ENCODE peak calls at places on chromosomes 7 and 10, in five cellular contexts. H, P, E, L and D are unnamed samples.

GRCh38 chr10:69644658-69645295 is 14.7 kb downstream of the FAM241B start:
- DNase-seq in E (peak; percentile 41), H (peak; percentile 65), P (peak; percentile 56), L (peak; percentile 61), D (peak; percentile 66)

GRCh38 chr10:59626523-59626869 is 83.2 kb downstream of the SLC16A9 start:
- DNase-seq in E (no peak), P (no peak), H (no peak), L (no peak), D (peak; percentile 9)

GRCh38 chr10:103592186-103593021 is 98.9 kb downstream of the NEURL1 start:
- DNase-seq in L (peak; percentile 47), E (peak; percentile 38), H (no peak), P (no peak), D (peak; percentile 73)

GRCh38 chr7:38686888-38687287 is 55.7 kb upstream of the AMPH start:
- DNase-seq in P (no peak), L (no peak), H (no peak), E (no peak), D (no peak)

GRCh38 chr10:61139230-61139928 is 195.4 kb upstream of the RHOBTB1 start:
- DNase-seq in E (no peak), P (no peak), L (no peak), H (no peak), D (no peak)

GRCh38 chr10:5509236-5509635 is 9.9 kb upstream of the CALML5 start:
- DNase-seq in L (no peak), H (no peak), E (no peak), P (no peak), D (no peak)

GRCh38 chr10:4033341-4033896 is 248.4 kb upstream of the KLF6 start:
- DNase-seq in E (peak; percentile 42), H (no peak), L (no peak), P (no peak), D (no peak)

GRCh38 chr10:18082381-18082780 is 57.8 kb upstream of the CACNB2 start:
- DNase-seq in E (no peak), P (no peak), L (no peak), H (no peak), D (no peak)

GRCh38 chr10:121662531-121662930 is 64.3 kb upstream of the FGFR2 start:
- DNase-seq in H (no peak), E (no peak), P (no peak), L (no peak), D (no peak)

GRCh38 chr7:112207106-112207592 is 654 bp downstream of the ZNF277 start:
- DNase-seq in L (no peak), H (no peak), E (no peak), P (no peak), D (no peak)

GRCh38 chr7:66886152-66886551 is 34.9 kb upstream of the TMEM248 start:
- DNase-seq in L (no peak), E (no peak), H (no peak), P (no peak), D (no peak)

GRCh38 chr7:44325811-44326241 is 432 bp upstream of the CAMK2B start:
- DNase-seq in L (no peak), P (no peak), H (peak; percentile 52), E (no peak), D (no peak)

GRCh38 chr7:67777119-67777518 is 780.5 kb downstream of the TYW1 start:
- DNase-seq in H (no peak), P (no peak), E (no peak), L (no peak), D (peak; percentile 11)

GRCh38 chr7:66460921-66461361 is 167.7 kb upstream of the KCTD7 start:
- DNase-seq in E (no peak), P (no peak), H (no peak), L (no peak), D (no peak)

GRCh38 chr7:28688651-28689050 is 269.5 kb downstream of the TRIL start:
- DNase-seq in E (peak; percentile 52), H (no peak), P (peak; percentile 45), L (no peak), D (no peak)

GRCh38 chr7:77328669-77329068 is 87.5 kb downstream of the GSAP start:
- DNase-seq in E (peak; percentile 46), H (no peak), P (no peak), L (no peak), D (no peak)

GRCh38 chr7:81857385-81857784 is 87.5 kb upstream of the HGF start:
- DNase-seq in H (no peak), L (no peak), P (no peak), E (no peak), D (no peak)

GRCh38 chr7:44884553-44885393 is 557 bp downstream of the PURB start:
- DNase-seq in P (peak; percentile 75), L (peak; percentile 55), H (peak; percentile 71), E (peak; percentile 67), D (peak; percentile 51)

GRCh38 chr10:70498970-70499828 is 20.6 kb downstream of the PALD1 start:
- DNase-seq in L (no peak), H (no peak), P (no peak), E (no peak), D (no peak)

GRCh38 chr7:105718511-105718925 is 137.2 kb upstream of the EFCAB10 start:
- DNase-seq in H (peak; percentile 63), L (peak; percentile 43), P (peak; percentile 34), E (no peak), D (peak; percentile 64)

GRCh38 chr7:139095194-139095659 is 14.3 kb downstream of the ZC3HAV1 start:
- DNase-seq in L (no peak), E (no peak), H (no peak), P (no peak), D (no peak)

GRCh38 chr10:86857097-86857825 is 100.2 kb downstream of the MMRN2 start:
- DNase-seq in P (no peak), L (no peak), E (peak; percentile 88), H (no peak), D (no peak)

GRCh38 chr7:150428671-150429451 is 21.6 kb upstream of the GIMAP8 start:
- DNase-seq in E (peak; percentile 92), L (no peak), P (no peak), H (no peak), D (peak; percentile 60)

GRCh38 chr10:86355571-86356038 is 11.0 kb downstream of the GRID1 start:
- DNase-seq in H (peak; percentile 61), E (no peak), P (peak; percentile 75), L (no peak), D (peak; percentile 28)

GRCh38 chr10:123150986-123151738 is 3.0 kb upstream of the BUB3 start:
- DNase-seq in E (peak; percentile 9), P (no peak), H (peak; percentile 53), L (no peak), D (no peak)

GRCh38 chr7:151128144-151128543 is 39.4 kb downstream of the GBX1 start:
- DNase-seq in E (no peak), L (no peak), P (no peak), H (no peak), D (no peak)

GRCh38 chr10:17386616-17387075 is 67.7 kb downstream of the ST8SIA6 start:
- DNase-seq in L (no peak), H (no peak), E (no peak), P (peak; percentile 32), D (no peak)

GRCh38 chr7:44043902-44044301 is 600 bp upstream of the DBNL start:
- DNase-seq in P (no peak), H (peak; percentile 15), L (no peak), E (no peak), D (no peak)

GRCh38 chr7:41169307-41169706 is 533.6 kb downstream of the INHBA start:
- DNase-seq in P (no peak), H (no peak), E (peak; percentile 36), L (no peak), D (no peak)

GRCh38 chr7:23520582-23520981 is 11.2 kb downstream of the TRA2A start:
- DNase-seq in L (no peak), E (no peak), P (no peak), H (no peak), D (no peak)

GRCh38 chr10:23530079-23530478 is 91.2 kb downstream of the OTUD1 start:
- DNase-seq in H (no peak), P (no peak), L (no peak), E (peak; percentile 31), D (no peak)

GRCh38 chr7:23955145-23955544 is 245.1 kb downstream of the STK31 start:
- DNase-seq in L (no peak), E (peak; percentile 6), P (no peak), H (no peak), D (no peak)

DNA sequence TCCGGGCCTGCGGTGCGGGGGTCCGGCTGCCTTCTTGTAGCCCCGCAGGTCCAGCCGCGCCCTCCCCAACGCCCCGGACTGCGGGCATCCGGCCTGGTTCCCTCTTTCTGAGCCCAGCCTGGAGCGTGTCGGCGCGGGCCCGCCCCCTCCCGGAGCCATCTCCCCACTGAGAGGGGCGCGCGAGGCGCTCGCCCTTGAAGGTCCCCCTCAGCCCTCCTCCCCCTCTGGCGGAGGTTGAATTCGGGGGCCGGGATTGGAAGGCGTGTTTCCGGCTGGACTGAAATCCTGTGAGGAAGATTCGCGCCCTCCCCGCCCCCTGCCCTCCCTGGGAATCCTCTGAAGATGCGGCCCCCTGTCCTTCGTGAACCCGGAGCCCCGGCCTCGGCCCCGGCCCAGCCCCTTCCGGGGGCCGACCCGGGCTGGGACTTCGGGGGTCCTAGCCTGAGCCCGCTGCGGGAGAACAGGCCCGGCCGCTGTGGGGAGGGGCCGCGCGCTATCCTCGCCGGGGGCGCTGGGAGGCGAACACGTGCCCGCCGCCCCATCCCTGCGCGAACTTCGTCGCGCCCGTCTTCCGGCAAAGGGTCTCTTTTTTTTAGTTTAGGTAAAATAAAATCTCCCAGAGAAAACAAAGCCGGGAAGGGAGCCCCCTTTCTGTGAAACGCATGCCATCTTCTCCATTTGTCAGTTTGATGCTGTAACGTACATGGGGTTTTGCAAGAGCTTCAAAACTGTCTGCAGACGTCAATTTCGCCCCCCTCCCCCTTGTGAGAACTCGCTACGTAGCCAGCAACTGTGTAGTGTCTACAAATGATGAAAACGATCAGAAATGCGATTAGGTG is 636 bp downstream of the PDCD4 start:
- DNase-seq in E (peak; percentile 81), H (peak; percentile 82), L (peak; percentile 62), P (peak; percentile 78), D (peak; percentile 78)
- TF ChIP-seq POLR2A in E (peak; percentile 68), H (peak; percentile 44), L (no peak), P (no peak), D (peak; percentile 44)

GRCh38 chr10:119132521-119133345 is 28.8 kb downstream of the DENND10 start:
- DNase-seq in H (no peak), E (no peak), L (no peak), P (no peak), D (no peak)
- H3K4me3 ChIP-seq in H (no peak overlapping the region), E (no peak overlapping the region), L (no peak overlapping the region), P (no peak overlapping the region), D (no peak overlapping the region)

DNA sequence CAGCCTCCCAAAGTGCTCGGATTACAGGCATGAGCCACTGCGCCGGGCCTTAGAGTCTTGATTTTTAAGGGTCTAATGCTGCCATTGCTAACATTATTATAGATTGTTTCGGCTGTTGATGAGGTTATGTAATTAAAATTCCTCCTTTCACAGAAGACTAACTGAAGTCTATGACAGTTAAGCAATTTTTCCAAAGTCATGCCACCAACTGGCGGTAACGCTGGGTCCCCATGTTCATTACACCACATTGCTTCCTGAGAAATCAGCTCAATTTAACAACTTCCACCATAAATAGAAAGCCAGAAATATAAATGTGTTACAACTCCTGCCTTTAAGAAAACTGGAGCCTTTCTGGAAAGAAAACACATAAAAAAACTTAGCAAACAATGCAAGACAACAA is 3.5 kb downstream of the ERLIN1 start:
- DNase-seq in H (no peak), E (no peak), L (no peak), P (no peak), D (no peak)
- TF ChIP-seq POLR2A in H (no peak), E (no peak), L (no peak), P (no peak), D (no peak)

DNA sequence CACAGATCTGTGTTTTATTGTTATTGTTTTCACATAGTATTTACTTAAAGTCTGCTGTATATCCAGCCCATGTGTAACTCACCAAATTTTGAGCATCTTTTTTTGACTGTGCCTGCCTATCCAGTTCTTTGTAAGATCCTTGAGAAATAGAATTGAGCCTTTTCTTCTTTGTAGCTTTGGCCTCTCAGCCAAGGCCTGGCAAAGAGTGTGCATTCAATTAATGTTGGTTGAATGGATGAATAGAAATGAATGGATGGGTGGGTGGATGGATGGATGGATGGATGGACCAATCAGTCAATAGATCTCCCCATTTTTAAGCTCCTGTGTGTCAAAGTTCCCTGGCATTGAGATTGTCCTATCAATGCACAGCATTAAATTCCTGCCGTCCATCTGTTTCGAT is 20.9 kb upstream of the ADRB1 start:
- DNase-seq in E (no peak), P (no peak), H (no peak), L (no peak), D (no peak)
- H3K4me3 ChIP-seq in E (no peak overlapping the region), P (no peak overlapping the region), H (no peak overlapping the region), L (no peak overlapping the region), D (no peak overlapping the region)